ENCODE peak calls at places on chromosomes 6 and 20, in six cellular contexts. D is KG1; A is GM19239; N is stimulated activated CD4-positive, alpha-beta T cell treated with anti-CD3 and anti-CD28 coated beads, Interleukin-1b, Interleukin-23, amount 100 ng/mL, for 24 hours; O is kidney tubule cell; T is NCI-H510A treated with DMSO at 0.1 percent for 48 hours. U is an unnamed sample.

GRCh38 chr6:44016131-44016870 is 111.0 kb downstream of the MRPL14 start:
- DNase-seq in D (no peak), O (peak; percentile 31), N (no peak), T (no peak), A (no peak), U (no peak)

GRCh38 chr20:32581839-32582658 is 3.1 kb downstream of the NOL4L start:
- DNase-seq in N (no peak), O (no peak), A (no peak), T (no peak), D (no peak), U (no peak)

GRCh38 chr6:28922004-28922840 is 1.6 kb downstream of the TRIM27 start:
- DNase-seq in A (no peak), O (peak; percentile 85), D (no peak), T (no peak), N (no peak), U (no peak)

GRCh38 chr6:36685198-36685919 is 6.8 kb downstream of the CDKN1A start:
- DNase-seq in T (no peak), O (no peak), D (no peak), N (no peak), A (no peak), U (no peak)

GRCh38 chr20:20463933-20464374 is 96.0 kb downstream of the INSM1 start:
- DNase-seq in N (no peak), A (no peak), O (no peak), T (peak; percentile 53), D (no peak), U (peak; percentile 16)

GRCh38 chr20:23528867-23529431 is 38.0 kb downstream of the CST8 start:
- DNase-seq in N (no peak), O (peak; percentile 87), D (no peak), A (no peak), T (no peak), U (no peak)

GRCh38 chr20:37096415-37097039 is 730 bp upstream of the RBL1 start:
- DNase-seq in A (no peak), T (no peak), N (no peak), D (no peak), O (no peak), U (peak; percentile 49)

GRCh38 chr20:14310977-14311654 is 26.3 kb downstream of the FLRT3 start:
- DNase-seq in N (no peak), O (no peak), A (no peak), D (no peak), T (no peak), U (no peak)

GRCh38 chr6:37074053-37074827 is 68.8 kb downstream of the FGD2 start:
- DNase-seq in T (peak; percentile 58), D (no peak), O (no peak), N (no peak), A (no peak), U (no peak)

GRCh38 chr6:30424549-30424948 is 64.8 kb upstream of the HLA-E start:
- DNase-seq in N (no peak), T (no peak), O (peak; percentile 52), D (no peak), A (no peak), U (no peak)

GRCh38 chr6:31569861-31570536 is 2.1 kb upstream of the LTA start:
- DNase-seq in O (no peak), N (no peak), T (no peak), A (no peak), D (no peak), U (no peak)

GRCh38 chr6:154410619-154411044 is 54.0 kb upstream of the IPCEF1 start:
- DNase-seq in D (no peak), N (peak; percentile 11), A (no peak), T (no peak), O (peak; percentile 98), U (no peak)

GRCh38 chr6:160071805-160072687 is 49.6 kb upstream of the SLC22A1 start:
- DNase-seq in O (no peak), A (no peak), T (no peak), N (no peak), D (no peak), U (no peak)

GRCh38 chr20:16115891-16116577 is 457.2 kb downstream of the KIF16B start:
- DNase-seq in T (no peak), D (no peak), O (no peak), A (no peak), N (no peak), U (no peak)

GRCh38 chr6:89439014-89439413 is 6.1 kb downstream of the ANKRD6 start:
- DNase-seq in N (no peak), O (no peak), A (no peak), T (no peak), D (no peak), U (no peak)

GRCh38 chr20:62133864-62134263 is 9.3 kb downstream of the PSMA7 start:
- DNase-seq in A (no peak), D (no peak), N (no peak), O (no peak), T (no peak), U (no peak)

GRCh38 chr6:143545976-143546547 is 34.5 kb upstream of the FUCA2 start:
- DNase-seq in T (no peak), A (no peak), O (peak; percentile 45), N (no peak), D (no peak), U (no peak)

GRCh38 chr6:144215402-144215931 is 65.2 kb downstream of the STX11 start:
- DNase-seq in D (no peak), A (no peak), O (peak; percentile 16), N (no peak), T (peak; percentile 0), U (no peak)

GRCh38 chr6:42523158-42523814 is 40.5 kb upstream of the UBR2 start:
- DNase-seq in O (no peak), N (no peak), T (no peak), A (no peak), D (no peak), U (no peak)

U was measured in SHP77 treated with DMSO at 0.1 percent for 48 hours.